ENCODE peak calls at places on chromosomes 2 and 18, in ten cellular contexts. L is dorsolateral prefrontal cortex; N is Peyer's patch; T is heart left ventricle; S is activated B cell treated with CpG ODN at 0.5 μM for 24 hours; Z is RWPE1; V is lower lobe of right lung; R is B cell; K is CD8-positive, alpha-beta T cell; G is GM13976. I is an unnamed sample.
A peak's percentile ranks its signal among the peaks of the same experiment; 100 is the strongest.

GRCh38 chr2:19786408-19787058 is 115.2 kb downstream of the TTC32 start:
- DNase-seq in G (no peak), V (no peak), R (no peak), S (no peak), Z (peak; percentile 41), K (no peak), L (no peak), T (no peak), N (no peak), I (no peak)

GRCh38 chr2:37689751-37690150 is 18.3 kb upstream of the CDC42EP3 start:
- DNase-seq in K (no peak), Z (no peak), S (no peak), N (no peak), L (no peak), R (no peak), V (no peak), G (no peak), T (peak; percentile 59), I (no peak)

GRCh38 chr18:36634573-36635216 is 194.1 kb downstream of the TPGS2 start:
- DNase-seq in G (no peak), L (no peak), V (no peak), Z (peak; percentile 4), R (no peak), N (no peak), S (no peak), T (no peak), K (no peak), I (no peak)

GRCh38 chr18:650428-650858 is 7.0 kb upstream of the TYMS start:
- DNase-seq in S (no peak), G (no peak), N (no peak), V (no peak), T (no peak), K (no peak), R (no peak), L (no peak), Z (no peak), I (no peak)

GRCh38 chr18:25423267-25423666 is 71.3 kb upstream of the ZNF521 start:
- DNase-seq in L (no peak), K (no peak), N (no peak), R (no peak), S (no peak), V (no peak), G (no peak), T (no peak), Z (no peak), I (no peak)

GRCh38 chr2:230155359-230155758 is 64.4 kb downstream of the SP110 start:
- DNase-seq in S (no peak), T (no peak), N (no peak), V (no peak), G (no peak), R (no peak), K (no peak), L (no peak), Z (no peak), I (no peak)

GRCh38 chr2:162768646-162769045 is 69.9 kb downstream of the KCNH7 start:
- DNase-seq in V (no peak), N (no peak), L (no peak), R (no peak), S (no peak), T (no peak), K (no peak), G (no peak), Z (no peak), I (no peak)

GRCh38 chr2:99940963-99941362 is 201.4 kb downstream of the AFF3 start:
- DNase-seq in N (no peak), Z (no peak), L (no peak), G (no peak), T (no peak), R (no peak), K (no peak), S (no peak), V (no peak), I (no peak)

GRCh38 chr2:62197017-62197586 is 1.2 kb downstream of the B3GNT2 start:
- DNase-seq in R (peak; percentile 47), K (peak; percentile 20), V (peak; percentile 57), T (no peak), L (no peak), G (peak; percentile 47), N (peak; percentile 63), Z (peak; percentile 18), S (peak; percentile 26), I (peak; percentile 29)

GRCh38 chr2:147543056-147543455 is 301.8 kb upstream of the ACVR2A start:
- DNase-seq in N (no peak), S (no peak), G (no peak), Z (no peak), T (no peak), L (no peak), V (no peak), R (no peak), K (no peak), I (no peak)

GRCh38 chr2:207995887-207996286 is 29.4 kb downstream of the PLEKHM3 start:
- DNase-seq in G (no peak), S (no peak), V (no peak), L (no peak), N (no peak), K (no peak), Z (no peak), T (no peak), R (no peak), I (no peak)

GRCh38 chr2:28276076-28276618 is 116.5 kb upstream of the FOSL2 start:
- DNase-seq in R (no peak), T (no peak), S (no peak), L (no peak), Z (peak; percentile 94), N (no peak), V (no peak), K (no peak), G (peak; percentile 30), I (no peak)

DNA sequence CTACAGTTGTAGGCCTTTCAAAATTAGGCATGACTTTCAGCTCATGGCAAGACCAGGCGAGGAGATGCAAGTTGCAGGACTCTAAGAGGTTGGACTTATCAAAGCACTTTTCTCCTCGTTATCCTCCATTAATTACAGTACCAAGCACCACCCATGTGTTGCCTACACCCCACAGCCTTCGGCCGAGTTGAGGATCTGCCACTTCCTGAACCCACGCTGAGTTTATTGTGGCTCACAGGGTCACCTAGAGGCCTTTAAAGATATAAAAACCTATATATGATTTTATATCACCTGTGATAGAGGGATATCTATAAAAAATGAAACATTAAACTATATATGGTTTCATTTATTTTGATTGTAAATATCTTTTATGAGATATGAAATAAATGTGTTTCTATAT is 2.6 kb downstream of the UGT1A10 start:
- DNase-seq in L (no peak), G (no peak), R (no peak), T (no peak), S (no peak), Z (no peak), V (no peak), K (no peak), N (peak; percentile 57), I (no peak)
- TF ChIP-seq CTCF in L (no peak), G (no peak), R (no peak), T (no peak), S (no peak), Z (no peak), V (no peak), K (no peak), N (no peak), I (no peak)

DNA sequence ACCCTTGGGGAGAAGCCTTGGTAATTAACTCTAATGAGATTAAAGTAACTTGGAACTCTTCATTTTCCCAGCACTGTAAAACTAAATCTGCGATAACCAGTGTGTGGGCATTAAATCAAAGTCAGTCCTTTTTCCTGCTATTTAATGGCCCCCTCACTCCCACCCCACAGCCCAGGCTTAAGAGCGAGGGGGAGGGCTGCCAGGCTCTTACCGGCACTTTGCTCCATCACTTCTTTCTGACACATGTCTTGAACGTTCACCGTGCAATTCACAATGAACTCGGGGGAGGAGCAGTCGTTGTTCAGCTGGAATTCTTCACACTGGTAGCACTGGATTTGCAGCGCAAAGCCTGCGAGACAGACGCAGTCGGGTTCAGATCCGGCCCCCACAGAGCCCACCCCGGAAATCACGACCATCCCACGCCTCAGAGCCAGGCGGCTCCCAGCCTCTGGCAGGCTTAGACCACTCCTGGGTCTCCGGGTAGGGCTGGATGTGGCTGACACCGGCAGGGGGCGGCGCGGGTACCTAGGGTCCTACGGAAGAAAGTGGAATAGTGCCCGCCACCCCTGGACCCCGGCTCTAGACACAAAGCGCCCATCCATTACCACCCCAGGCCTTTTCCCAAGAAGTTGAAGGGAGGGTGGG is 1.7 kb downstream of the LYPD1 start:
- DNase-seq in T (no peak), V (no peak), S (no peak), Z (no peak), L (no peak), K (no peak), R (no peak), N (no peak), G (no peak), I (peak; percentile 55)
- TF ChIP-seq CTCF in T (peak; percentile 30), V (no peak), S (no peak), Z (no peak), L (no peak), K (no peak), R (no peak), N (no peak), G (no peak), I (peak; percentile 33)

DNA sequence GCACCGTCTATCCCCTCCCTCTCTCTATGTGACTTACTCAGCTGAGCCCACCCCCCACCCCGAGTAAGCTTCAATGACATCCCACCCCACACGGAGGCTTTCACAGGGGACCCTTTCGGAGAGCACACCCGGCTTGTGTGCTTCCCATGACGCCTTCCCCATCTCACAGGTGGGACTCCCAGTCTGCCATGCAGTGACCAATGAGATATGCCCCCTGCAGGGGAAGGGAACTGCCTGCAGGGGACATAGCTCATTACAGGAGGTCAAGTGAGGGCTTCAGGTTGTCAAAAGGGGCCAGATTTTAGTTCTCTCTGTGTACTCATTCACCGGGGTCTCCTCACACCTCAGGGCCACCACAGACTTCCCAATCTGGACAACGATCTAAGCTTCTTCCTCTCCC is 112.6 kb downstream of the GAREM1 start:
- DNase-seq in R (no peak), T (no peak), L (no peak), G (no peak), Z (no peak), S (no peak), N (no peak), V (no peak), K (no peak), I (no peak)
- TF ChIP-seq CTCF in R (no peak), T (no peak), L (no peak), G (no peak), Z (no peak), S (no peak), N (no peak), V (no peak), K (no peak), I (no peak)

DNA sequence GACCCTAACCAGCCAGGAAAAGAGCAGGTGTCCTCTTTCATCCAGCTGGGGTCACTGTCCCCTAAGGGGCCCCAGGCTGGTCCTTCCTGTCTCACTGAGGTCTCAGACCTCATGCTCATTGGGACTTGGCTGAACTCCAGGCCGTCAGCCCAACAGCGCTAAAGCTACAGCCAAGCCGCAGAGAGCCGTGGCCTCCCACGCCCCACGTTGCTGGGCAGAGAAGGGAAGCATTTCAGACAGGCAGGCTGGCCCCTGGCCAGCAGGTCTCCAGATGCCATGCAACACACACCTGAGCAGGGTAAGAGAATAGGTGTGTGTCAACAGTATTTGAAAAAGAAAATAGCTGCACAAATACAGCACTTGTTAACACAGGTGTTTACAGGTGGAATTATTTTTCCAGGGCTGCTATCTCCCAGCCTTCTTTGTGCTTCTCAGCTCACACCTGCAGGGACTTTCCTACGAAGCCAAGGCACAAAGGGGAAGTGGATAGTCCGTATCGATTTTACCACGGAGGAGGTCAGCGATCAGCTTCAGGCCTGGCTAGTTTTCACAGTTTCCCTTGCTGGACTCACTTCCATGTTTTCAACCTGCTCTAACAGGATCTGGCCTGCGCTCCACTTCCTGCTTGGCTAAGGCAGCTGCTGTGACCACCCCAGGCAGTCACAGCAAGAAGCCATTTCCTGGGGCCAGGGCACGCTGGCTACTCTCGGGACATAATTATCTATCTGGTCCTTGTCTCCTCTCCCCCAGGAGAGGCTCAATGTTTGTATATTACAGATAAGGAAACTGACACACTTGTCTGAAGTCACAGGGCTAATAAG is 156.1 kb upstream of the ID2 start:
- DNase-seq in K (no peak), R (no peak), Z (peak; percentile 16), T (peak; percentile 84), N (peak; percentile 79), L (peak; percentile 71), G (peak; percentile 87), V (peak; percentile 96), S (no peak), I (peak; percentile 35)
- TF ChIP-seq CTCF in K (no peak), R (no peak), Z (no peak), T (peak; percentile 55), N (no peak), L (peak; percentile 15), G (peak; percentile 48), V (peak; percentile 45), S (no peak), I (no peak)

I was measured in endothelial cell.